ENCODE peak calls at places on chromosomes 7 and 10, in eight cellular contexts. One of them, this sample, is unnamed.
A peak's percentile ranks its signal among the peaks of the same experiment; 100 is the strongest.

GRCh38 chr7:157829491-157829890 is 492.7 kb downstream of the DNAJB6 start:
- DNase-seq in CD8-positive, alpha-beta T cell: no peak
- DNase-seq in AG04450: no peak
- DNase-seq in coronary artery: no peak
- DNase-seq in right atrium auricular region: no peak
- DNase-seq in hepatocyte: no peak
- DNase-seq in endothelial cell: no peak
- DNase-seq in psoas muscle: no peak
- DNase-seq in this sample: no peak

GRCh38 chr7:44615149-44615611 is 8.8 kb downstream of the OGDH start:
- DNase-seq in right atrium auricular region: peak; percentile 79
- DNase-seq in coronary artery: peak; percentile 73
- DNase-seq in endothelial cell: no peak
- DNase-seq in AG04450: no peak
- DNase-seq in CD8-positive, alpha-beta T cell: peak; percentile 41
- DNase-seq in hepatocyte: peak; percentile 84
- DNase-seq in psoas muscle: peak; percentile 46
- DNase-seq in this sample: no peak

GRCh38 chr7:101294039-101294831 is 27.4 kb downstream of the IFT22 start:
- DNase-seq in hepatocyte: no peak
- DNase-seq in coronary artery: no peak
- DNase-seq in AG04450: no peak
- DNase-seq in right atrium auricular region: no peak
- DNase-seq in psoas muscle: no peak
- DNase-seq in endothelial cell: no peak
- DNase-seq in CD8-positive, alpha-beta T cell: no peak
- DNase-seq in this sample: no peak

GRCh38 chr10:79502561-79503309 is 9.6 kb upstream of the EIF5AL1 start:
- DNase-seq in right atrium auricular region: no peak
- DNase-seq in endothelial cell: peak; percentile 35
- DNase-seq in psoas muscle: peak; percentile 23
- DNase-seq in CD8-positive, alpha-beta T cell: no peak
- DNase-seq in AG04450: no peak
- DNase-seq in hepatocyte: peak; percentile 50
- DNase-seq in coronary artery: no peak
- DNase-seq in this sample: peak; percentile 32

GRCh38 chr10:71630168-71630567 is 89.4 kb downstream of the C10orf105 start:
- DNase-seq in CD8-positive, alpha-beta T cell: no peak
- DNase-seq in AG04450: no peak
- DNase-seq in psoas muscle: no peak
- DNase-seq in endothelial cell: no peak
- DNase-seq in right atrium auricular region: no peak
- DNase-seq in hepatocyte: no peak
- DNase-seq in coronary artery: no peak
- DNase-seq in this sample: no peak

GRCh38 chr7:36034020-36034419 is 119.0 kb upstream of the EEPD1 start:
- DNase-seq in coronary artery: no peak
- DNase-seq in CD8-positive, alpha-beta T cell: no peak
- DNase-seq in endothelial cell: no peak
- DNase-seq in hepatocyte: no peak
- DNase-seq in right atrium auricular region: no peak
- DNase-seq in psoas muscle: no peak
- DNase-seq in AG04450: no peak
- DNase-seq in this sample: peak; percentile 60

GRCh38 chr7:12674861-12675260 is 12.6 kb upstream of the ARL4A start:
- DNase-seq in endothelial cell: peak; percentile 12
- DNase-seq in hepatocyte: peak; percentile 46
- DNase-seq in right atrium auricular region: no peak
- DNase-seq in AG04450: no peak
- DNase-seq in psoas muscle: no peak
- DNase-seq in coronary artery: no peak
- DNase-seq in CD8-positive, alpha-beta T cell: peak; percentile 42
- DNase-seq in this sample: peak; percentile 71

GRCh38 chr7:98697083-98697482 is 80.0 kb downstream of the NPTX2 start:
- DNase-seq in AG04450: no peak
- DNase-seq in CD8-positive, alpha-beta T cell: no peak
- DNase-seq in hepatocyte: no peak
- DNase-seq in psoas muscle: no peak
- DNase-seq in coronary artery: no peak
- DNase-seq in endothelial cell: no peak
- DNase-seq in right atrium auricular region: no peak
- DNase-seq in this sample: no peak

GRCh38 chr10:89525556-89525955 is 9.8 kb downstream of the SLC16A12 start:
- DNase-seq in coronary artery: no peak
- DNase-seq in CD8-positive, alpha-beta T cell: no peak
- DNase-seq in endothelial cell: no peak
- DNase-seq in psoas muscle: no peak
- DNase-seq in hepatocyte: no peak
- DNase-seq in right atrium auricular region: no peak
- DNase-seq in AG04450: no peak
- DNase-seq in this sample: no peak

GRCh38 chr7:129958643-129959479 is 6.1 kb upstream of the UBE2H start:
- DNase-seq in endothelial cell: peak; percentile 56
- DNase-seq in AG04450: peak; percentile 45
- DNase-seq in psoas muscle: peak; percentile 60
- DNase-seq in hepatocyte: peak; percentile 90
- DNase-seq in CD8-positive, alpha-beta T cell: no peak
- DNase-seq in coronary artery: no peak
- DNase-seq in right atrium auricular region: peak; percentile 85
- DNase-seq in this sample: peak; percentile 96

GRCh38 chr10:103715430-103715829 is 139.9 kb downstream of the SH3PXD2A start:
- DNase-seq in coronary artery: no peak
- DNase-seq in endothelial cell: no peak
- DNase-seq in psoas muscle: no peak
- DNase-seq in hepatocyte: no peak
- DNase-seq in right atrium auricular region: no peak
- DNase-seq in CD8-positive, alpha-beta T cell: no peak
- DNase-seq in AG04450: peak; percentile 67
- DNase-seq in this sample: peak; percentile 24

GRCh38 chr7:7790041-7790751 is 71.8 kb upstream of the RPA3 start:
- DNase-seq in psoas muscle: no peak
- DNase-seq in coronary artery: no peak
- DNase-seq in AG04450: no peak
- DNase-seq in CD8-positive, alpha-beta T cell: no peak
- DNase-seq in hepatocyte: no peak
- DNase-seq in right atrium auricular region: no peak
- DNase-seq in endothelial cell: no peak
- DNase-seq in this sample: no peak

GRCh38 chr10:13945760-13946460 is 359.1 kb downstream of the PRPF18 start:
- DNase-seq in right atrium auricular region: no peak
- DNase-seq in endothelial cell: peak; percentile 37
- DNase-seq in coronary artery: no peak
- DNase-seq in AG04450: no peak
- DNase-seq in hepatocyte: peak; percentile 14
- DNase-seq in CD8-positive, alpha-beta T cell: no peak
- DNase-seq in psoas muscle: no peak
- DNase-seq in this sample: no peak

GRCh38 chr7:81256991-81257390 is 338.1 kb upstream of the SEMA3C start:
- DNase-seq in AG04450: no peak
- DNase-seq in right atrium auricular region: no peak
- DNase-seq in psoas muscle: peak; percentile 23
- DNase-seq in coronary artery: no peak
- DNase-seq in CD8-positive, alpha-beta T cell: no peak
- DNase-seq in hepatocyte: no peak
- DNase-seq in endothelial cell: no peak
- DNase-seq in this sample: no peak

GRCh38 chr10:86658261-86658741 is 4.0 kb downstream of the OPN4 start:
- DNase-seq in coronary artery: peak; percentile 56
- DNase-seq in endothelial cell: no peak
- DNase-seq in CD8-positive, alpha-beta T cell: no peak
- DNase-seq in hepatocyte: no peak
- DNase-seq in AG04450: no peak
- DNase-seq in psoas muscle: peak; percentile 15
- DNase-seq in right atrium auricular region: no peak
- DNase-seq in this sample: no peak

GRCh38 chr10:58573144-58573543 is 60.5 kb downstream of the BICC1 start:
- DNase-seq in coronary artery: no peak
- DNase-seq in psoas muscle: no peak
- DNase-seq in right atrium auricular region: no peak
- DNase-seq in hepatocyte: no peak
- DNase-seq in CD8-positive, alpha-beta T cell: no peak
- DNase-seq in AG04450: no peak
- DNase-seq in endothelial cell: no peak
- DNase-seq in this sample: no peak

GRCh38 chr7:1533569-1534329 is 3.2 kb downstream of the MAFK start:
- DNase-seq in hepatocyte: peak; percentile 81
- DNase-seq in psoas muscle: peak; percentile 82
- DNase-seq in endothelial cell: no peak
- DNase-seq in CD8-positive, alpha-beta T cell: peak; percentile 39
- DNase-seq in AG04450: peak; percentile 56
- DNase-seq in right atrium auricular region: peak; percentile 76
- DNase-seq in coronary artery: peak; percentile 87
- DNase-seq in this sample: peak; percentile 76

GRCh38 chr10:15316877-15317464 is 54.1 kb downstream of the FAM171A1 start:
- DNase-seq in endothelial cell: peak; percentile 39
- DNase-seq in AG04450: no peak
- DNase-seq in CD8-positive, alpha-beta T cell: no peak
- DNase-seq in psoas muscle: no peak
- DNase-seq in coronary artery: no peak
- DNase-seq in right atrium auricular region: no peak
- DNase-seq in hepatocyte: no peak
- DNase-seq in this sample: no peak

DNA sequence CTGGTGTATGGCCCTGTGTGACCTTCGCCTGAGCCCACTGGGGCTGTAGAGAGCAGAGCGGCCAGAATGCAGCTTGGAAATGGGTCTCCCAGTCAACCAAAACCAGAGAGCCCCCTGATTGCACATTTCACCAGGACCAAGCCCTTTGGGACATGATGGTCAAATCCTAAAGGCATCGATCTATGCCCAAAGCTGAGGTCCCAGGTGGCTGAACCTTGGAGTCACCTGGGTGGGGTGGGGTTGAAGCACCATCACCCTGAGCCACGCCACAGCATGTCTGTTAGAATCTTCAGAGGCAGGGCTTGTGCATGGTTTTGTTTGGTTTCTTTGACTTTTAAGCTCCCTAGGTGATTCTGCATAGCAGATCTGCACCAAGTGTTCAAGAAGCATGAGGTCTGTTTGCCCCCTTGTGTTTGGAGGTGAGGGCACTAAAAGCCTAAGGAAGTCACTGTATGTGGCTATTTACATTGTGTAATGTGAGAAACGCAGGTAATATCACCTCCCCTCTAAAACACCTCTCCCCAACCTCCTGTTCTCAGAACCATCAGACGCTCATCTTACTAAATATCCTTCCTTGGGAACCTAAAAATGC is 9.6 kb downstream of the PKD1L1 start:
- DNase-seq in right atrium auricular region: no peak
- DNase-seq in AG04450: no peak
- DNase-seq in coronary artery: no peak
- DNase-seq in CD8-positive, alpha-beta T cell: no peak
- DNase-seq in psoas muscle: no peak
- DNase-seq in hepatocyte: no peak
- DNase-seq in endothelial cell: no peak
- DNase-seq in this sample: no peak
- TF ChIP-seq CTCF in right atrium auricular region: no peak
- TF ChIP-seq CTCF in AG04450: peak; percentile 26
- TF ChIP-seq CTCF in coronary artery: no peak
- TF ChIP-seq CTCF in CD8-positive, alpha-beta T cell: no peak
- TF ChIP-seq CTCF in psoas muscle: no peak
- TF ChIP-seq CTCF in hepatocyte: no peak
- TF ChIP-seq CTCF in endothelial cell: no peak
- TF ChIP-seq CTCF in this sample: no peak

GRCh38 chr10:131430716-131431402 is 119.3 kb upstream of the TCERG1L start:
- DNase-seq in AG04450: no peak
- DNase-seq in right atrium auricular region: no peak
- DNase-seq in hepatocyte: no peak
- DNase-seq in coronary artery: no peak
- DNase-seq in psoas muscle: no peak
- DNase-seq in CD8-positive, alpha-beta T cell: no peak
- DNase-seq in endothelial cell: no peak
- DNase-seq in this sample: no peak

GRCh38 chr10:131427901-131428300 is 116.4 kb upstream of the TCERG1L start:
- DNase-seq in AG04450: no peak
- DNase-seq in endothelial cell: no peak
- DNase-seq in right atrium auricular region: no peak
- DNase-seq in CD8-positive, alpha-beta T cell: no peak
- DNase-seq in psoas muscle: no peak
- DNase-seq in hepatocyte: no peak
- DNase-seq in coronary artery: no peak
- DNase-seq in this sample: no peak

GRCh38 chr10:131427253-131427652 is 115.7 kb upstream of the TCERG1L start:
- DNase-seq in psoas muscle: no peak
- DNase-seq in AG04450: no peak
- DNase-seq in hepatocyte: no peak
- DNase-seq in right atrium auricular region: no peak
- DNase-seq in coronary artery: no peak
- DNase-seq in endothelial cell: no peak
- DNase-seq in CD8-positive, alpha-beta T cell: no peak
- DNase-seq in this sample: no peak

GRCh38 chr10:131429942-131430341 is 118.4 kb upstream of the TCERG1L start:
- DNase-seq in psoas muscle: no peak
- DNase-seq in AG04450: no peak
- DNase-seq in coronary artery: no peak
- DNase-seq in right atrium auricular region: no peak
- DNase-seq in hepatocyte: no peak
- DNase-seq in endothelial cell: no peak
- DNase-seq in CD8-positive, alpha-beta T cell: no peak
- DNase-seq in this sample: no peak

DNA sequence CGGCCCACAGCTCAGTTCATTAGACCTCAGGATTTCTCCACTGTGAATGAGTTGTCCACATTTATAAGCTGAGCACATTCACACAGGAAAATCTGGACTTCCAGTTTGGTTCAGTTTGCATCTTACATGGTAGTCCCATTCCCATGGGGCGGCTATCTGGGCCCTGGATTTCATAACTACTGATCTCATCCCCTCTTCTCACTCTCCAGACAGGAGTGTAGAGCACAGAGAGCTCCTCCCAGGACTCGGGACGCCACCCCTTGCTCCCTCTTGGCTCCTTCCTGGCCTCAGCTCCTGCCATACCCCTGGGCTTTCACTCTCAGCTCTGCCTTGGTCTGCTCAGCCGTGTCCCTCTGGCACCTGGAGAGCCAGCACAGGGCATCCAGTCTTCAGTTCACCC is 117.6 kb upstream of the TCERG1L start:
- DNase-seq in CD8-positive, alpha-beta T cell: no peak
- DNase-seq in coronary artery: no peak
- DNase-seq in AG04450: no peak
- DNase-seq in hepatocyte: no peak
- DNase-seq in endothelial cell: no peak
- DNase-seq in psoas muscle: no peak
- DNase-seq in right atrium auricular region: no peak
- DNase-seq in this sample: no peak
- TF ChIP-seq CTCF in CD8-positive, alpha-beta T cell: no peak
- TF ChIP-seq CTCF in coronary artery: no peak
- TF ChIP-seq CTCF in AG04450: no peak
- TF ChIP-seq CTCF in hepatocyte: no peak
- TF ChIP-seq CTCF in endothelial cell: no peak
- TF ChIP-seq CTCF in psoas muscle: no peak
- TF ChIP-seq CTCF in right atrium auricular region: no peak
- TF ChIP-seq CTCF in this sample: no peak

GRCh38 chr7:17044396-17044795 is 162.6 kb upstream of the AGR3 start:
- DNase-seq in psoas muscle: no peak
- DNase-seq in hepatocyte: no peak
- DNase-seq in endothelial cell: no peak
- DNase-seq in CD8-positive, alpha-beta T cell: no peak
- DNase-seq in AG04450: no peak
- DNase-seq in right atrium auricular region: no peak
- DNase-seq in coronary artery: no peak
- DNase-seq in this sample: no peak
- TF ChIP-seq CTCF in psoas muscle: no peak
- TF ChIP-seq CTCF in hepatocyte: no peak
- TF ChIP-seq CTCF in endothelial cell: no peak
- TF ChIP-seq CTCF in CD8-positive, alpha-beta T cell: no peak
- TF ChIP-seq CTCF in AG04450: no peak
- TF ChIP-seq CTCF in right atrium auricular region: no peak
- TF ChIP-seq CTCF in coronary artery: no peak
- TF ChIP-seq CTCF in this sample: no peak

GRCh38 chr7:57425969-57426628 is 23.9 kb upstream of the ZNF716 start:
- DNase-seq in hepatocyte: no peak
- DNase-seq in AG04450: no peak
- DNase-seq in psoas muscle: no peak
- DNase-seq in endothelial cell: no peak
- DNase-seq in right atrium auricular region: no peak
- DNase-seq in CD8-positive, alpha-beta T cell: no peak
- DNase-seq in coronary artery: no peak
- DNase-seq in this sample: no peak
- TF ChIP-seq CTCF in hepatocyte: no peak
- TF ChIP-seq CTCF in AG04450: peak; percentile 9
- TF ChIP-seq CTCF in psoas muscle: peak; percentile 40
- TF ChIP-seq CTCF in endothelial cell: peak; percentile 42
- TF ChIP-seq CTCF in right atrium auricular region: no peak
- TF ChIP-seq CTCF in CD8-positive, alpha-beta T cell: peak; percentile 22
- TF ChIP-seq CTCF in coronary artery: no peak
- TF ChIP-seq CTCF in this sample: no peak